ENCODE peak calls at places on chromosomes 12 and 14, in eight cellular contexts. Q is left ventricle myocardium inferior, P is ovary, X is cardiac muscle cell, U is pancreas, C is neural progenitor cell, O is uterus, H is esophagus squamous epithelium. Y is an unnamed sample.

GRCh38 chr12:63805704-63806672 is 26.3 kb downstream of the RXYLT1 start:
- DNase-seq in P (no peak), C (no peak), U (no peak), O (no peak), H (no peak), Q (no peak), X (no peak), Y (no peak)

GRCh38 chr14:67335781-67336180 is 23.8 kb downstream of the ATP6V1D start:
- DNase-seq in H (no peak), C (peak; percentile 65), P (no peak), Q (no peak), X (peak; percentile 5), U (no peak), O (no peak), Y (no peak)

GRCh38 chr14:102738373-102739189 is 38.7 kb upstream of the TRAF3 start:
- DNase-seq in H (no peak), Q (no peak), C (no peak), U (no peak), P (peak; percentile 4), X (no peak), O (no peak), Y (no peak)

GRCh38 chr12:103969391-103969790 is 3.7 kb downstream of the TDG start:
- DNase-seq in Q (no peak), H (no peak), U (no peak), P (no peak), X (no peak), C (no peak), O (no peak), Y (no peak)

GRCh38 chr12:124296295-124296915 is 1.5 kb downstream of the RFLNA start:
- DNase-seq in C (no peak), H (no peak), Q (no peak), O (no peak), U (no peak), X (no peak), P (no peak), Y (no peak)

GRCh38 chr14:43872752-43873655 is 634.1 kb downstream of the FSCB start:
- DNase-seq in Q (no peak), U (no peak), C (peak; percentile 52), P (no peak), H (no peak), O (no peak), X (no peak), Y (no peak)

GRCh38 chr14:65864549-65864948 is 452.0 kb downstream of the FUT8 start:
- DNase-seq in O (no peak), U (no peak), Q (no peak), C (no peak), P (no peak), X (no peak), H (no peak), Y (no peak)

GRCh38 chr12:29350080-29350479 is 30.9 kb downstream of the ERGIC2 start:
- DNase-seq in X (peak; percentile 13), U (no peak), P (no peak), Q (no peak), C (no peak), H (no peak), O (no peak), Y (peak; percentile 2)

GRCh38 chr12:58745348-58746125 is 174.8 kb downstream of the LRIG3 start:
- DNase-seq in H (no peak), X (no peak), O (no peak), P (no peak), C (peak; percentile 52), Q (no peak), U (no peak), Y (no peak)

DNA sequence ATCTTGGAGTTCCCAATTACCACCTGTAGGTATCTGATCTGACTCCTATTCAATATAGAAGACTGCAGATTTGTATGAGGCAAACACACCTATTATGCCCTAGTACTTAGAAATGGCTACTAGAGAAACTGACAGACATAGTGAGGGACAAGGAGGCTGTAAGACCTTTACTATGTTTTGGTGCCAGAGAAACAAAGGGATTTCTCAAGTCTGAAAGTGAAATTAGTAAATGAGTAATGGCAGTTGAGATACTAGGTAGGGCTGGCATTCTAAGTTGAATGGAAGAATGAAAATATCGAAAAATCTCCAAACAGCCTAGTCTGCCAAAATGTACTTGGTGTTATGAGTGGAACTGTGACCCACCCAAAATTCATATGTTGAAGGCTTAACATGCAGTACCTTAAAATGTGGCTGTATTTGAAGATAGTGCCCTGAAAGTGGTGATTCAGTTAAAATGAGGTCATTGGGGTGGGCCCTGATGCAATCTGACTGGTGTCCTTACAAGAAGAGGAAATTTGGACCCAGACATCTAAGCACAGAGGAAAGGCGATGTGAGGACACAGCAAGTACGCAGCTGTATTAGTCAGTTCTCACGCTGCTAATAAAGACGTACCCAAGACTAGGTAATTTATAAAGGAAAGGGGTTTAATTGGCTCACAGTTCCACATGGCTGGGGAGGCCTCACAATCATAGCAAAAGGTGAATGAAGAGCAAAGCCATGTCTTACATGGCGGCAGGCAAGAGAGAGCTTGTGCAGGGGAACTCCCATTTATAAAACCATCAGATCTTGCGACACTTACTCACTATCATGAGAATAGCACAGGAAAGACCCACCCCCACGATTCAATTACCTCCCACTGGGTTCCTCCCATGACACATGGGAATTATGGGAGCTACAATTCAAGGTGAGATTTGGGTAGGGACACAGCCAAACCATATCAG is 127.0 kb downstream of the APAF1 start:
- DNase-seq in O (no peak), Q (no peak), H (no peak), C (no peak), U (no peak), P (no peak), X (no peak), Y (no peak)
- H3K36me3 ChIP-seq in O (no peaks in the 10 kb centered on the region), Q (no peaks in the 10 kb centered on the region), H (no peaks in the 10 kb centered on the region), C (no peaks in the 10 kb centered on the region), U (no peaks in the 10 kb centered on the region), P (no peaks in the 10 kb centered on the region), X (no peaks in the 10 kb centered on the region), Y (no peaks in the 10 kb centered on the region)

DNA sequence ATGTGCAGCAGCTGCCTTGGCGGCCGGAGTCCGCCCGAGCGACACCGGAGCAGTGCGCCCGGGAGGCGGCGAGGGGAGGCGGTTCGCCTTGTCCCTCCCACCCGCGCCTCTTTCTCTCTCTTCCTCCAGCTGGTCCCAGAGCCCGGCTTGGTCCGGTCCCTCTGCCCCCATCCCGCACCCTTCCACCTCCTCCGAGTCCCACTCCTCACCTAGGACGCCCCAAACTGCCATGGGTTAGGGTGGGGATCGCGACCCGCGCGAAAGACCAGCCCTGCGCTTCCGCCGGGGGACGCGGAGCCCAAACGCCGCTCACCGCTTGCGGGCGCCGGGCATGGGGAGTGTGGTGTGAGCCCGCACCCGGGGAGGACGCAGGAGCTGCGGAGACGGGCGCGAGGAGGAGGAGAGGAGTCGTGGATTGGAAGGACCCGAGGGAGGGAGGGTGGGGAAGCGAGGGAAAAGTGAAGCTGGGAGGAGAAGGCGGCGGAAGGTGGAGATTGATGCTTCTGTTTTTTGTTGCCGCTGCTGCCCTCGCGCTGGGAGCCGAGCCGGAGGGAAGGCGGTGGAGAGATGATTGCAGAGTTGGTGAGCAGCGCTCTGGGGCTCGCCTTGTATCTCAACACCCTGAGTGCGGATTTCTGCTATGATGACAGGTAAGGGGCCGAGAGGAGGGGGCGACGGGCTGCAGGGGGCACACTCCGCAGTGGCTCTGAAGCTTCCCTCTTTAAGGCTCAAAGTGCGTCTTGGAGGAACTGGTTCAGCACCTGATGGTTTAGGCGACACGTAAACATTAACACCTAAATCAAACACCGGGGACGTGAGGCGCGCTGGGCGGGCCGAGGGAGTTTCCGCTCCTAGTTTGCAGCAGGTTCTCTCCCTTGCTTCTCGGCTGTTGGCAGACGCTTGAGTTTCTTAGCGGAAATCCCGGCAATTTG is 580 bp downstream of the TMTC2 start:
- DNase-seq in U (peak; percentile 63), P (peak; percentile 46), X (peak; percentile 73), C (peak; percentile 72), H (no peak), Q (peak; percentile 38), O (peak; percentile 23), Y (no peak)
- TF ChIP-seq CTCF in U (no peak), P (no peak), X (no peak), C (no peak), H (no peak), Q (no peak), O (no peak), Y (no peak)

GRCh38 chr14:49636866-49637265 is 1.8 kb upstream of the DNAAF2 start:
- DNase-seq in C (no peak), X (no peak), O (no peak), U (no peak), Q (no peak), P (no peak), H (no peak), Y (no peak)

GRCh38 chr14:49641697-49642129 is 6.7 kb upstream of the DNAAF2 start:
- DNase-seq in P (no peak), X (no peak), H (no peak), O (no peak), U (peak; percentile 71), Q (no peak), C (no peak), Y (no peak)

GRCh38 chr14:49640540-49641417 is 5.7 kb upstream of the DNAAF2 start:
- DNase-seq in H (no peak), Q (no peak), U (no peak), X (no peak), O (no peak), P (no peak), C (no peak), Y (no peak)

GRCh38 chr14:49637534-49638078 is 2.6 kb upstream of the DNAAF2 start:
- DNase-seq in X (no peak), Q (no peak), C (no peak), O (no peak), P (no peak), U (no peak), H (no peak), Y (no peak)

DNA sequence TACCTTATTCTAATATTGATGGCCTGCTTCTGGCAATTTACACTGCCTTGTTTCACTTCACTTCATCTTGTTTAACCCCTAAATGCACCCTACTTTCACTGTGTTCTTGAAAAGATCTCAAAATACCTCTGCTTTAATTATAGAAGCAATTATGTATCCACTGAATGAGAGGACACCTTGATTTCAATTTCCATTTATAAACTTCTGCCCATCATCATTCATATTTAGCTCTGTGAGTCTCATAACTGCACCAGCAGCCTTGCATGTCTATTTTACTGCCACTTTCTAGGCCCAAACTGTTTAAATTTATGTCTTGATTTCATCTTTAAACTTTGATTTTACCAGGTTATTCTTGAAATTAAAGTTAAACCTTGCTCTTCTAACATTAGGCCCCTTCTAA is 7.1 kb upstream of the DNAAF2 start:
- DNase-seq in H (no peak), X (no peak), C (no peak), O (no peak), Q (no peak), U (no peak), P (no peak), Y (no peak)
- H3K36me3 ChIP-seq in H (peaks cover 18% of the 10 kb centered on the region), X (no peaks in the 10 kb centered on the region), C (no peaks in the 10 kb centered on the region), O (no peaks in the 10 kb centered on the region), Q (peaks cover 10% of the 10 kb centered on the region), U (no peaks in the 10 kb centered on the region), P (no peaks in the 10 kb centered on the region), Y (no peaks in the 10 kb centered on the region)

GRCh38 chr14:97177016-97177415 is 379.8 kb downstream of the VRK1 start:
- DNase-seq in O (no peak), Q (no peak), C (peak; percentile 39), X (peak; percentile 4), P (no peak), H (no peak), U (no peak), Y (no peak)
- TF ChIP-seq CTCF in O (no peak), Q (peak; percentile 22), C (peak; percentile 42), X (no peak), P (no peak), H (peak; percentile 28), U (no peak), Y (peak; percentile 27)

GRCh38 chr12:4300870-4301269 is 20.1 kb upstream of the TIGAR start:
- DNase-seq in H (no peak), C (no peak), Q (no peak), P (no peak), X (no peak), O (no peak), U (no peak), Y (no peak)
- H3K36me3 ChIP-seq in H (peaks cover 91% of the 10 kb centered on the region), C (no peaks in the 10 kb centered on the region), Q (peaks cover 24% of the 10 kb centered on the region), P (no peaks in the 10 kb centered on the region), X (peaks cover 26% of the 10 kb centered on the region), O (no peaks in the 10 kb centered on the region), U (no peaks in the 10 kb centered on the region), Y (no peaks in the 10 kb centered on the region)

Y was measured in kidney epithelial cell.